ENCODE peak calls at places on chromosome 2, in nine cellular contexts. One of them, this sample, is unnamed.

GRCh38 chr2:28709101-28709500 is 42.5 kb upstream of the PPP1CB start:
- DNase-seq in thoracic aorta: no peak
- DNase-seq in stomach: peak
- DNase-seq in fibroblast of lung: no peak
- DNase-seq in HFFc6: no peak
- DNase-seq in fibroblast of mammary gland: no peak
- DNase-seq in substantia nigra: no peak
- DNase-seq in non-pigmented ciliary epithelial cell: no peak
- DNase-seq in stimulated activated CD4-positive, alpha-beta T cell treated with anti-CD3 and anti-CD28 coated beads, Interleukin-4, amount 100 ng/mL, for 48 hours: no peak
- DNase-seq in this sample: no peak

GRCh38 chr2:215531284-215531683 is 95.4 kb upstream of the FN1 start:
- DNase-seq in stomach: no peak
- DNase-seq in HFFc6: peak
- DNase-seq in thoracic aorta: no peak
- DNase-seq in fibroblast of lung: peak
- DNase-seq in stimulated activated CD4-positive, alpha-beta T cell treated with anti-CD3 and anti-CD28 coated beads, Interleukin-4, amount 100 ng/mL, for 48 hours: no peak
- DNase-seq in fibroblast of mammary gland: peak
- DNase-seq in substantia nigra: no peak
- DNase-seq in non-pigmented ciliary epithelial cell: peak
- DNase-seq in this sample: no peak

GRCh38 chr2:237955640-237956401 is 11.0 kb upstream of the UBE2F start:
- DNase-seq in fibroblast of lung: peak
- DNase-seq in stimulated activated CD4-positive, alpha-beta T cell treated with anti-CD3 and anti-CD28 coated beads, Interleukin-4, amount 100 ng/mL, for 48 hours: no peak
- DNase-seq in non-pigmented ciliary epithelial cell: no peak
- DNase-seq in HFFc6: no peak
- DNase-seq in substantia nigra: no peak
- DNase-seq in stomach: no peak
- DNase-seq in thoracic aorta: no peak
- DNase-seq in fibroblast of mammary gland: no peak
- DNase-seq in this sample: no peak

GRCh38 chr2:207183506-207183905 is 17.8 kb upstream of the KLF7 start:
- DNase-seq in stomach: no peak
- DNase-seq in fibroblast of mammary gland: no peak
- DNase-seq in non-pigmented ciliary epithelial cell: no peak
- DNase-seq in thoracic aorta: no peak
- DNase-seq in HFFc6: no peak
- DNase-seq in stimulated activated CD4-positive, alpha-beta T cell treated with anti-CD3 and anti-CD28 coated beads, Interleukin-4, amount 100 ng/mL, for 48 hours: no peak
- DNase-seq in substantia nigra: no peak
- DNase-seq in fibroblast of lung: peak
- DNase-seq in this sample: no peak

GRCh38 chr2:43180901-43181300 is 45.5 kb downstream of the ZFP36L2 start:
- DNase-seq in thoracic aorta: no peak
- DNase-seq in fibroblast of lung: no peak
- DNase-seq in stimulated activated CD4-positive, alpha-beta T cell treated with anti-CD3 and anti-CD28 coated beads, Interleukin-4, amount 100 ng/mL, for 48 hours: no peak
- DNase-seq in fibroblast of mammary gland: no peak
- DNase-seq in substantia nigra: no peak
- DNase-seq in HFFc6: no peak
- DNase-seq in non-pigmented ciliary epithelial cell: no peak
- DNase-seq in stomach: no peak
- DNase-seq in this sample: no peak

GRCh38 chr2:61952291-61952690 is 46.8 kb downstream of the COMMD1 start:
- DNase-seq in substantia nigra: no peak
- DNase-seq in non-pigmented ciliary epithelial cell: no peak
- DNase-seq in stomach: no peak
- DNase-seq in fibroblast of mammary gland: peak
- DNase-seq in stimulated activated CD4-positive, alpha-beta T cell treated with anti-CD3 and anti-CD28 coated beads, Interleukin-4, amount 100 ng/mL, for 48 hours: no peak
- DNase-seq in fibroblast of lung: peak
- DNase-seq in thoracic aorta: no peak
- DNase-seq in HFFc6: no peak
- DNase-seq in this sample: no peak

GRCh38 chr2:108124733-108125132 is 115.0 kb upstream of the SULT1C3 start:
- DNase-seq in stomach: no peak
- DNase-seq in fibroblast of lung: no peak
- DNase-seq in non-pigmented ciliary epithelial cell: no peak
- DNase-seq in HFFc6: no peak
- DNase-seq in fibroblast of mammary gland: peak
- DNase-seq in substantia nigra: no peak
- DNase-seq in thoracic aorta: no peak
- DNase-seq in stimulated activated CD4-positive, alpha-beta T cell treated with anti-CD3 and anti-CD28 coated beads, Interleukin-4, amount 100 ng/mL, for 48 hours: no peak
- DNase-seq in this sample: no peak

GRCh38 chr2:152347076-152347475 is 12.1 kb downstream of the FMNL2 start:
- DNase-seq in non-pigmented ciliary epithelial cell: peak
- DNase-seq in stomach: no peak
- DNase-seq in stimulated activated CD4-positive, alpha-beta T cell treated with anti-CD3 and anti-CD28 coated beads, Interleukin-4, amount 100 ng/mL, for 48 hours: no peak
- DNase-seq in thoracic aorta: no peak
- DNase-seq in HFFc6: peak
- DNase-seq in fibroblast of mammary gland: peak
- DNase-seq in fibroblast of lung: peak
- DNase-seq in substantia nigra: no peak
- DNase-seq in this sample: no peak

GRCh38 chr2:60530660-60531276 is 22.7 kb downstream of the BCL11A start:
- DNase-seq in stimulated activated CD4-positive, alpha-beta T cell treated with anti-CD3 and anti-CD28 coated beads, Interleukin-4, amount 100 ng/mL, for 48 hours: no peak
- DNase-seq in thoracic aorta: no peak
- DNase-seq in substantia nigra: no peak
- DNase-seq in HFFc6: no peak
- DNase-seq in stomach: peak
- DNase-seq in non-pigmented ciliary epithelial cell: no peak
- DNase-seq in fibroblast of mammary gland: no peak
- DNase-seq in fibroblast of lung: peak
- DNase-seq in this sample: no peak

GRCh38 chr2:190711069-190711468 is 62.2 kb downstream of the NAB1 start:
- DNase-seq in fibroblast of mammary gland: no peak
- DNase-seq in substantia nigra: no peak
- DNase-seq in HFFc6: no peak
- DNase-seq in thoracic aorta: no peak
- DNase-seq in non-pigmented ciliary epithelial cell: no peak
- DNase-seq in stomach: no peak
- DNase-seq in fibroblast of lung: no peak
- DNase-seq in stimulated activated CD4-positive, alpha-beta T cell treated with anti-CD3 and anti-CD28 coated beads, Interleukin-4, amount 100 ng/mL, for 48 hours: no peak
- DNase-seq in this sample: no peak

GRCh38 chr2:211611061-211611518 is 927.5 kb downstream of the ERBB4 start:
- DNase-seq in thoracic aorta: no peak
- DNase-seq in stimulated activated CD4-positive, alpha-beta T cell treated with anti-CD3 and anti-CD28 coated beads, Interleukin-4, amount 100 ng/mL, for 48 hours: peak
- DNase-seq in fibroblast of mammary gland: no peak
- DNase-seq in HFFc6: no peak
- DNase-seq in fibroblast of lung: no peak
- DNase-seq in substantia nigra: no peak
- DNase-seq in stomach: no peak
- DNase-seq in non-pigmented ciliary epithelial cell: no peak
- DNase-seq in this sample: no peak

GRCh38 chr2:9594361-9595063 is 36.3 kb downstream of the YWHAQ start:
- DNase-seq in fibroblast of mammary gland: peak
- DNase-seq in HFFc6: peak
- DNase-seq in substantia nigra: no peak
- DNase-seq in thoracic aorta: peak
- DNase-seq in stomach: no peak
- DNase-seq in non-pigmented ciliary epithelial cell: peak
- DNase-seq in stimulated activated CD4-positive, alpha-beta T cell treated with anti-CD3 and anti-CD28 coated beads, Interleukin-4, amount 100 ng/mL, for 48 hours: no peak
- DNase-seq in fibroblast of lung: peak
- DNase-seq in this sample: peak

GRCh38 chr2:206979922-206980321 is 40.6 kb downstream of the CPO start:
- DNase-seq in substantia nigra: no peak
- DNase-seq in HFFc6: no peak
- DNase-seq in stomach: no peak
- DNase-seq in fibroblast of lung: no peak
- DNase-seq in non-pigmented ciliary epithelial cell: no peak
- DNase-seq in thoracic aorta: no peak
- DNase-seq in fibroblast of mammary gland: no peak
- DNase-seq in stimulated activated CD4-positive, alpha-beta T cell treated with anti-CD3 and anti-CD28 coated beads, Interleukin-4, amount 100 ng/mL, for 48 hours: no peak
- DNase-seq in this sample: no peak

GRCh38 chr2:217685255-217685605 is 317.6 kb downstream of the TNS1 start:
- DNase-seq in stomach: peak
- DNase-seq in HFFc6: peak
- DNase-seq in stimulated activated CD4-positive, alpha-beta T cell treated with anti-CD3 and anti-CD28 coated beads, Interleukin-4, amount 100 ng/mL, for 48 hours: no peak
- DNase-seq in fibroblast of lung: peak
- DNase-seq in substantia nigra: no peak
- DNase-seq in non-pigmented ciliary epithelial cell: peak
- DNase-seq in fibroblast of mammary gland: peak
- DNase-seq in thoracic aorta: peak
- DNase-seq in this sample: peak

GRCh38 chr2:118903029-118903351 is 39.0 kb upstream of the MARCO start:
- DNase-seq in fibroblast of mammary gland: no peak
- DNase-seq in stimulated activated CD4-positive, alpha-beta T cell treated with anti-CD3 and anti-CD28 coated beads, Interleukin-4, amount 100 ng/mL, for 48 hours: no peak
- DNase-seq in fibroblast of lung: no peak
- DNase-seq in thoracic aorta: no peak
- DNase-seq in non-pigmented ciliary epithelial cell: no peak
- DNase-seq in stomach: no peak
- DNase-seq in substantia nigra: no peak
- DNase-seq in HFFc6: no peak
- DNase-seq in this sample: no peak

GRCh38 chr2:147665035-147665434 is 179.8 kb upstream of the ACVR2A start:
- DNase-seq in substantia nigra: no peak
- DNase-seq in HFFc6: no peak
- DNase-seq in fibroblast of lung: peak
- DNase-seq in non-pigmented ciliary epithelial cell: no peak
- DNase-seq in thoracic aorta: no peak
- DNase-seq in fibroblast of mammary gland: peak
- DNase-seq in stomach: no peak
- DNase-seq in stimulated activated CD4-positive, alpha-beta T cell treated with anti-CD3 and anti-CD28 coated beads, Interleukin-4, amount 100 ng/mL, for 48 hours: no peak
- DNase-seq in this sample: peak

GRCh38 chr2:1990724-1991123 is 246.4 kb upstream of the PXDN start:
- DNase-seq in non-pigmented ciliary epithelial cell: no peak
- DNase-seq in thoracic aorta: no peak
- DNase-seq in stimulated activated CD4-positive, alpha-beta T cell treated with anti-CD3 and anti-CD28 coated beads, Interleukin-4, amount 100 ng/mL, for 48 hours: no peak
- DNase-seq in fibroblast of mammary gland: no peak
- DNase-seq in fibroblast of lung: peak
- DNase-seq in HFFc6: no peak
- DNase-seq in substantia nigra: peak
- DNase-seq in stomach: no peak
- DNase-seq in this sample: no peak

GRCh38 chr2:134129900-134130537 is 123.9 kb upstream of the MGAT5 start:
- DNase-seq in non-pigmented ciliary epithelial cell: no peak
- DNase-seq in thoracic aorta: no peak
- DNase-seq in substantia nigra: no peak
- DNase-seq in stimulated activated CD4-positive, alpha-beta T cell treated with anti-CD3 and anti-CD28 coated beads, Interleukin-4, amount 100 ng/mL, for 48 hours: no peak
- DNase-seq in HFFc6: no peak
- DNase-seq in stomach: no peak
- DNase-seq in fibroblast of lung: no peak
- DNase-seq in fibroblast of mammary gland: no peak
- DNase-seq in this sample: no peak

GRCh38 chr2:121356058-121356640 is 71.1 kb upstream of the TFCP2L1 start:
- DNase-seq in fibroblast of mammary gland: peak
- DNase-seq in stomach: peak
- DNase-seq in fibroblast of lung: peak
- DNase-seq in non-pigmented ciliary epithelial cell: no peak
- DNase-seq in HFFc6: peak
- DNase-seq in stimulated activated CD4-positive, alpha-beta T cell treated with anti-CD3 and anti-CD28 coated beads, Interleukin-4, amount 100 ng/mL, for 48 hours: no peak
- DNase-seq in thoracic aorta: no peak
- DNase-seq in substantia nigra: no peak
- DNase-seq in this sample: no peak

GRCh38 chr2:233061591-233062446 is 1.7 kb downstream of the INPP5D start:
- DNase-seq in fibroblast of mammary gland: no peak
- DNase-seq in substantia nigra: no peak
- DNase-seq in stomach: peak
- DNase-seq in thoracic aorta: no peak
- DNase-seq in fibroblast of lung: no peak
- DNase-seq in non-pigmented ciliary epithelial cell: no peak
- DNase-seq in HFFc6: no peak
- DNase-seq in stimulated activated CD4-positive, alpha-beta T cell treated with anti-CD3 and anti-CD28 coated beads, Interleukin-4, amount 100 ng/mL, for 48 hours: no peak
- DNase-seq in this sample: peak

GRCh38 chr2:219570194-219570923 is 980 bp downstream of the OBSL1 start:
- DNase-seq in fibroblast of mammary gland: peak
- DNase-seq in HFFc6: no peak
- DNase-seq in substantia nigra: no peak
- DNase-seq in stomach: no peak
- DNase-seq in non-pigmented ciliary epithelial cell: no peak
- DNase-seq in thoracic aorta: no peak
- DNase-seq in fibroblast of lung: peak
- DNase-seq in stimulated activated CD4-positive, alpha-beta T cell treated with anti-CD3 and anti-CD28 coated beads, Interleukin-4, amount 100 ng/mL, for 48 hours: no peak
- DNase-seq in this sample: no peak

GRCh38 chr2:126792186-126792585 is 106.5 kb upstream of the TEX51 start:
- DNase-seq in fibroblast of mammary gland: no peak
- DNase-seq in stomach: no peak
- DNase-seq in fibroblast of lung: no peak
- DNase-seq in stimulated activated CD4-positive, alpha-beta T cell treated with anti-CD3 and anti-CD28 coated beads, Interleukin-4, amount 100 ng/mL, for 48 hours: no peak
- DNase-seq in substantia nigra: no peak
- DNase-seq in HFFc6: no peak
- DNase-seq in non-pigmented ciliary epithelial cell: no peak
- DNase-seq in thoracic aorta: no peak
- DNase-seq in this sample: peak

GRCh38 chr2:121360566-121361300 is 75.7 kb upstream of the TFCP2L1 start:
- DNase-seq in substantia nigra: no peak
- DNase-seq in HFFc6: peak
- DNase-seq in fibroblast of mammary gland: peak
- DNase-seq in stimulated activated CD4-positive, alpha-beta T cell treated with anti-CD3 and anti-CD28 coated beads, Interleukin-4, amount 100 ng/mL, for 48 hours: no peak
- DNase-seq in thoracic aorta: peak
- DNase-seq in non-pigmented ciliary epithelial cell: no peak
- DNase-seq in fibroblast of lung: peak
- DNase-seq in stomach: peak
- DNase-seq in this sample: no peak

GRCh38 chr2:112812318-112813042 is 24.1 kb downstream of the IL1B start:
- DNase-seq in fibroblast of lung: peak
- DNase-seq in thoracic aorta: no peak
- DNase-seq in stomach: no peak
- DNase-seq in fibroblast of mammary gland: peak
- DNase-seq in non-pigmented ciliary epithelial cell: peak
- DNase-seq in substantia nigra: no peak
- DNase-seq in stimulated activated CD4-positive, alpha-beta T cell treated with anti-CD3 and anti-CD28 coated beads, Interleukin-4, amount 100 ng/mL, for 48 hours: no peak
- DNase-seq in HFFc6: peak
- DNase-seq in this sample: no peak

GRCh38 chr2:205675861-205676516 is 6.3 kb upstream of the NRP2 start:
- DNase-seq in substantia nigra: no peak
- DNase-seq in stimulated activated CD4-positive, alpha-beta T cell treated with anti-CD3 and anti-CD28 coated beads, Interleukin-4, amount 100 ng/mL, for 48 hours: no peak
- DNase-seq in non-pigmented ciliary epithelial cell: no peak
- DNase-seq in fibroblast of mammary gland: peak
- DNase-seq in fibroblast of lung: peak
- DNase-seq in HFFc6: peak
- DNase-seq in thoracic aorta: no peak
- DNase-seq in stomach: no peak
- DNase-seq in this sample: no peak

GRCh38 chr2:39837856-39838453 is 58.9 kb upstream of the THUMPD2 start:
- DNase-seq in HFFc6: peak
- DNase-seq in substantia nigra: no peak
- DNase-seq in non-pigmented ciliary epithelial cell: no peak
- DNase-seq in thoracic aorta: no peak
- DNase-seq in stomach: peak
- DNase-seq in stimulated activated CD4-positive, alpha-beta T cell treated with anti-CD3 and anti-CD28 coated beads, Interleukin-4, amount 100 ng/mL, for 48 hours: no peak
- DNase-seq in fibroblast of mammary gland: peak
- DNase-seq in fibroblast of lung: peak
- DNase-seq in this sample: no peak

GRCh38 chr2:18619091-18619490 is 29.7 kb upstream of the NT5C1B start:
- DNase-seq in stomach: no peak
- DNase-seq in fibroblast of mammary gland: no peak
- DNase-seq in non-pigmented ciliary epithelial cell: no peak
- DNase-seq in HFFc6: no peak
- DNase-seq in thoracic aorta: no peak
- DNase-seq in substantia nigra: no peak
- DNase-seq in stimulated activated CD4-positive, alpha-beta T cell treated with anti-CD3 and anti-CD28 coated beads, Interleukin-4, amount 100 ng/mL, for 48 hours: no peak
- DNase-seq in fibroblast of lung: no peak
- DNase-seq in this sample: no peak

GRCh38 chr2:53632126-53632460 is 135.5 kb upstream of the CHAC2 start:
- DNase-seq in stomach: no peak
- DNase-seq in stimulated activated CD4-positive, alpha-beta T cell treated with anti-CD3 and anti-CD28 coated beads, Interleukin-4, amount 100 ng/mL, for 48 hours: no peak
- DNase-seq in substantia nigra: no peak
- DNase-seq in non-pigmented ciliary epithelial cell: no peak
- DNase-seq in fibroblast of lung: no peak
- DNase-seq in HFFc6: no peak
- DNase-seq in fibroblast of mammary gland: no peak
- DNase-seq in thoracic aorta: no peak
- DNase-seq in this sample: no peak

GRCh38 chr2:203451686-203452085 is 83.4 kb downstream of the RAPH1 start:
- DNase-seq in fibroblast of lung: no peak
- DNase-seq in fibroblast of mammary gland: peak
- DNase-seq in HFFc6: no peak
- DNase-seq in stimulated activated CD4-positive, alpha-beta T cell treated with anti-CD3 and anti-CD28 coated beads, Interleukin-4, amount 100 ng/mL, for 48 hours: no peak
- DNase-seq in substantia nigra: no peak
- DNase-seq in stomach: no peak
- DNase-seq in thoracic aorta: no peak
- DNase-seq in non-pigmented ciliary epithelial cell: peak
- DNase-seq in this sample: no peak

GRCh38 chr2:211449819-211450218 is 893.4 kb downstream of the CPS1 start:
- DNase-seq in stimulated activated CD4-positive, alpha-beta T cell treated with anti-CD3 and anti-CD28 coated beads, Interleukin-4, amount 100 ng/mL, for 48 hours: no peak
- DNase-seq in non-pigmented ciliary epithelial cell: no peak
- DNase-seq in stomach: no peak
- DNase-seq in thoracic aorta: no peak
- DNase-seq in fibroblast of mammary gland: no peak
- DNase-seq in HFFc6: no peak
- DNase-seq in fibroblast of lung: no peak
- DNase-seq in substantia nigra: no peak
- DNase-seq in this sample: no peak

GRCh38 chr2:86337235-86338099 is at the start of gene REEP1:
- DNase-seq in stomach: peak
- DNase-seq in thoracic aorta: no peak
- DNase-seq in HFFc6: no peak
- DNase-seq in stimulated activated CD4-positive, alpha-beta T cell treated with anti-CD3 and anti-CD28 coated beads, Interleukin-4, amount 100 ng/mL, for 48 hours: peak
- DNase-seq in fibroblast of lung: peak
- DNase-seq in substantia nigra: no peak
- DNase-seq in non-pigmented ciliary epithelial cell: no peak
- DNase-seq in fibroblast of mammary gland: no peak
- DNase-seq in this sample: no peak

This sample was measured in tibial artery.